ENCODE peak calls at places on chromosomes 7 and 10, in five cellular contexts. O is fibroblast of lung; E is OCI-LY7; Y is CD8-positive, alpha-beta T cell; R is LNCaP clone FGC. L is an unnamed sample.

GRCh38 chr10:76558586-76558985 is 1079.0 kb downstream of the KCNMA1 start:
- DNase-seq in O (peak; percentile 95), E (no peak), Y (no peak), R (no peak), L (no peak)

GRCh38 chr7:102942883-102943261 is 30.1 kb downstream of the LRRC17 start:
- DNase-seq in O (no peak), E (no peak), Y (no peak), R (no peak), L (no peak)

GRCh38 chr10:13587367-13587766 is 602 bp downstream of the PRPF18 start:
- DNase-seq in O (no peak), E (peak; percentile 5), Y (no peak), R (no peak), L (no peak)

GRCh38 chr10:5317547-5318107 is 47.1 kb upstream of the UCN3 start:
- DNase-seq in O (peak; percentile 74), E (peak; percentile 9), Y (peak; percentile 62), R (no peak), L (no peak)

GRCh38 chr10:63132651-63133055 is 475 bp upstream of the NRBF2 start:
- DNase-seq in O (no peak), E (no peak), Y (no peak), R (no peak), L (no peak)

GRCh38 chr7:147207988-147208387 is 1091.4 kb downstream of the CNTNAP2 start:
- DNase-seq in O (no peak), E (no peak), Y (no peak), R (no peak), L (no peak)

GRCh38 chr10:79884006-79884405 is 57.5 kb downstream of the NUTM2E start:
- DNase-seq in O (no peak), E (no peak), Y (no peak), R (no peak), L (no peak)

GRCh38 chr7:150978136-150978789 is at the start of gene KCNH2:
- DNase-seq in O (no peak), E (peak; percentile 78), Y (no peak), R (no peak), L (peak; percentile 59)

GRCh38 chr7:25427721-25428120 is 199.4 kb upstream of the NPVF start:
- DNase-seq in O (no peak), E (peak; percentile 6), Y (no peak), R (no peak), L (no peak)

GRCh38 chr7:130492519-130493274 is 812 bp downstream of the MEST start:
- DNase-seq in O (no peak), E (no peak), Y (no peak), R (no peak), L (no peak)

GRCh38 chr10:93206652-93207051 is 133.0 kb downstream of the CYP26A1 start:
- DNase-seq in O (no peak), E (no peak), Y (no peak), R (no peak), L (no peak)

GRCh38 chr10:126372359-126372758 is 15.9 kb downstream of the ADAM12 start:
- DNase-seq in O (no peak), E (no peak), Y (no peak), R (peak; percentile 85), L (no peak)

GRCh38 chr7:121366852-121367431 is 29.2 kb downstream of the FAM3C start:
- DNase-seq in O (peak; percentile 22), E (peak; percentile 46), Y (no peak), R (no peak), L (no peak)

GRCh38 chr10:88687853-88688467 is 18.1 kb upstream of the LIPK start:
- DNase-seq in O (peak; percentile 17), E (peak; percentile 26), Y (no peak), R (no peak), L (no peak)

GRCh38 chr10:132589015-132589414 is 51.4 kb downstream of the INPP5A start:
- DNase-seq in O (no peak), E (no peak), Y (no peak), R (no peak), L (no peak)

GRCh38 chr7:90311185-90311584 is 9.9 kb downstream of the FAM237B start:
- DNase-seq in O (no peak), E (no peak), Y (no peak), R (no peak), L (no peak)

DNA sequence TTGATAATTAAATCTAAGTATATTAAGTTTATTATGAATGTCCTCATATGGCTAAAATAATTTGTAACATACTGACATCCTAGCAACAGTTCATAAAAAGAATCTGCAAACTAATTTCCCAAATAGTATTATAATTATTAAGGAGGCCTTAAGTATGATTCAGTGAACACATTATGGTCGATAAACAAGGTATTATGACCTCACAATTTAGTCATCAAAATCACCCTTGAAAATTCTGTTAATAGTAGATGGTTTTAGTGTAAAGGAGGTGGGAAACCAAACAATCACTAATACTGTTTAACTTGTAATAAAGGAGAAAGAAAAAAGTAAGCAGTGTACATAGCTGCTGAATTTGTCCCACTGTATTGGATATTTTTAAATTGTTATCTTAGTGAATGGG is 2.1 kb downstream of the ETV1 start:
- DNase-seq in O (peak; percentile 48), E (no peak), Y (no peak), R (no peak), L (no peak)
- H3K4me3 ChIP-seq in O (peak overlapping the region; percentile 94), E (no peak overlapping the region), Y (no peak overlapping the region), R (peak overlapping the region; percentile 42), L (peak overlapping the region; percentile 66)

GRCh38 chr7:26658080-26658697 is 206.2 kb downstream of the SKAP2 start:
- DNase-seq in O (no peak), E (no peak), Y (no peak), R (no peak), L (no peak)
- H3K4me3 ChIP-seq in O (no peak overlapping the region), E (no peak overlapping the region), Y (no peak overlapping the region), R (no peak overlapping the region), L (no peak overlapping the region)

DNA sequence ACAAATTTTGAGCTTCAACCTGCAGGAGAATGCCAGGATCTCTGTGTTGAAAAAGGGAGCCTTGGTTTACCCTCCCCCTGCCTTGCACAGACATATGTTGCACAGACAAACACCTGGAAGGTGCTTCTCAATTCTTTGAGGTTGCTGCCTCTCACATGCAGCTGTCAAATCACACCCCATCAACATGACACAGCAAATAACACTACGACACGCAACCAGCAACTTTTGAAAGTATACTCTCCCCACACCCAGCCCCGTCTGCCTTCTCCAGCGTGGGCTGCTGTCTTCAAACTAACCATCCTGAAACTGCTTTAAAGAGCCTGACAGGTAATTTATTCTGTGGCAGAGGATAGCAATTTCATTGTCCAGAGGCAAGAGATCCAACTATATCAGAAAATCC is 136.1 kb downstream of the PLXNA4 start:
- DNase-seq in O (no peak), E (no peak), Y (no peak), R (no peak), L (no peak)
- H3K4me3 ChIP-seq in O (no peak overlapping the region), E (no peak overlapping the region), Y (no peak overlapping the region), R (no peak overlapping the region), L (no peak overlapping the region)

DNA sequence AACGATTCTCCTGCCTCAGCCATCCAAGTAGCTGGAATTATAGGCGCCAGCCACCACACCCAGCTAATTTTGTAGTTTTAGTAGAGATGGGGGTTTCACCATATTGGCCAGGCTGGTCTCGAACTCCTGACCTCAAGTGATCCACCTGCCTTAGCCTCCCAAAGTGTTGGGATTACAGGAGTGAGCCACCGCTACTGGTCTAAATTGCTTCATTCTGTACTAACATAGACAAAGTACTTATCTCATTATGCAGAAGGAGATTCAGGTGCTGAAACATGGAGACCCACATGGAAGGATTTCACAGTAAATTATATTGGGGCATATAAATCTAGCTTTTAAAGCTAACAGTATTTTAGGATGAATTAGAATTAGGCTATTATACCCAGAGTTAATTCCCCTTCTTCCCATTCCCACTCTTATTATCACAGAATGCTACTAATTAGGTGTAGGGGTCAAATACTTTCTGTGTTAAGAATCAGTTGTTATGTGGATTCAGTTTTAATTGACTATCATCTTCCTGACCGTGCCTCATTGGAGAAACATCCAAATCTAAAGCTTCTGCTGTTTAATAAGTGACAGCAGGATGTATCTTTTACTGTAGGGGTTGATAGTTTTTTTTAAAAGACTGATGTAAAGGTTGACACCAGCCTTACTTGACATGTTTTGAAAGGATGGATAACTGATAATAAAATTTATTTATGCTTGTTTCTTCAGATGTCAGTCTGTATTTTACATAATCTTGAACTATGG is 27.2 kb downstream of the ADK start:
- DNase-seq in O (no peak), E (no peak), Y (no peak), R (no peak), L (no peak)
- H3K4me3 ChIP-seq in O (no peak overlapping the region), E (peak overlapping the region; percentile 15), Y (no peak overlapping the region), R (no peak overlapping the region), L (no peak overlapping the region)

DNA sequence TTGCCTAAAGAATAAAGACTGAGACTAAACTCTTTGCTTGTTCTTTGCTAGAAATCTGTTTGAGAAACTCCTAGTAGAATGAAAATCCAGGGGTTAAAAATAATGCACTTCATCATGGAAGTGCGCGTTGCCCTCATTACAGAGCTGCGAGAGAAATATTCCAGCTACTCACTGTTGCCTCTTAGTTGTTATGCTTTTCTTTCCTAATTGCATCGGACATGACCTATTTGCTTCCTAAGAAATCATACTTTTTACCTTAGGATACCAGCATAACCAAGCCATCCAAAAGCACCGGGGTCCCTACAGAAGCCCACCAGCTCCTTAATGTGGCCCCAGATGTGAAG is 643 bp downstream of the THSD7A start:
- DNase-seq in O (no peak), E (no peak), Y (no peak), R (no peak), L (no peak)
- H3K4me3 ChIP-seq in O (peak overlapping the region; percentile 92), E (no peak overlapping the region), Y (no peak overlapping the region), R (peak overlapping the region; percentile 45), L (peak overlapping the region; percentile 64)

GRCh38 chr10:3497581-3497980 is 287.4 kb downstream of the KLF6 start:
- DNase-seq in O (no peak), E (no peak), Y (no peak), R (no peak), L (no peak)

GRCh38 chr10:3502606-3503005 is 282.4 kb downstream of the KLF6 start:
- DNase-seq in O (no peak), E (no peak), Y (no peak), R (no peak), L (no peak)

GRCh38 chr10:3503299-3503698 is 281.7 kb downstream of the KLF6 start:
- DNase-seq in O (no peak), E (no peak), Y (no peak), R (no peak), L (no peak)

GRCh38 chr10:3499120-3499519 is 285.9 kb downstream of the KLF6 start:
- DNase-seq in O (peak; percentile 61), E (no peak), Y (no peak), R (no peak), L (no peak)

DNA sequence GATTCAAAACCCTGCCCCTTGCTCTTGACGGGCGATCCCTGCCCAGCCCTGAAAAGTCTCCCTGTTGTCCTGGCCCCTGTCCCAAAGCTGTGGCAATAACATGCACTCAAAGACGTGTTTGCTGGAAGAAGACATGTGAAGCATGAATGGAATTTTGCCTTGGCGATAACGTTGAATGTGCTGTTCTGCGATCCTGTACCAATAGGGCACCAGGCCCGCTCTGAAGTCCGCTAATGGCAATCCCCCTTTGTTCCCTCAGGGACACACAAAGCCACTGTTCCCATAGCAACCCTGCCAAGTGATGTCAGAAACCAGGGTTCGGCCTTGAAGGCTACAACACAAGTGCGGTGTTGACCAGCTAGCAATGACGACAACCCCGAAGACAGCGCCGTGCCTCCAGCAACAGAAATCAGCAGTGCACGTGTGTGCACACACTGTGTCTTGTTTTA is 284.6 kb downstream of the KLF6 start:
- DNase-seq in O (peak; percentile 97), E (no peak), Y (no peak), R (no peak), L (peak; percentile 73)
- H3K4me3 ChIP-seq in O (peak overlapping the region; percentile 7), E (no peak overlapping the region), Y (no peak overlapping the region), R (no peak overlapping the region), L (no peak overlapping the region)